ENCODE peak calls at places on chromosomes 1 and 21, in five cellular contexts. One of them, this sample, is unnamed.
A peak's percentile ranks its signal among the peaks of the same experiment; 100 is the strongest.

GRCh38 chr1:42939216-42939615 is 19.5 kb downstream of the SLC2A1 start:
- DNase-seq in left ventricle myocardium inferior: no peak
- DNase-seq in esophagus muscularis mucosa: no peak
- DNase-seq in heart right ventricle: no peak
- DNase-seq in HAP-1: no peak
- DNase-seq in this sample: no peak

GRCh38 chr1:184210822-184211221 is 159.3 kb downstream of the TSEN15 start:
- DNase-seq in left ventricle myocardium inferior: no peak
- DNase-seq in esophagus muscularis mucosa: peak; percentile 34
- DNase-seq in heart right ventricle: no peak
- DNase-seq in HAP-1: no peak
- DNase-seq in this sample: no peak

GRCh38 chr1:202214089-202214843 is 20.7 kb downstream of the LGR6 start:
- DNase-seq in left ventricle myocardium inferior: no peak
- DNase-seq in esophagus muscularis mucosa: no peak
- DNase-seq in heart right ventricle: no peak
- DNase-seq in HAP-1: peak; percentile 53
- DNase-seq in this sample: no peak

GRCh38 chr1:87983841-87984240 is 655.2 kb downstream of the LMO4 start:
- DNase-seq in left ventricle myocardium inferior: no peak
- DNase-seq in esophagus muscularis mucosa: no peak
- DNase-seq in heart right ventricle: no peak
- DNase-seq in HAP-1: no peak
- DNase-seq in this sample: no peak

GRCh38 chr1:91712981-91713841 is 172.7 kb downstream of the TGFBR3 start:
- DNase-seq in left ventricle myocardium inferior: peak; percentile 69
- DNase-seq in esophagus muscularis mucosa: peak; percentile 94
- DNase-seq in heart right ventricle: peak; percentile 67
- DNase-seq in HAP-1: no peak
- DNase-seq in this sample: no peak

GRCh38 chr21:32889596-32889995 is 118.0 kb upstream of the PAXBP1 start:
- DNase-seq in left ventricle myocardium inferior: no peak
- DNase-seq in esophagus muscularis mucosa: no peak
- DNase-seq in heart right ventricle: no peak
- DNase-seq in HAP-1: no peak
- DNase-seq in this sample: no peak

GRCh38 chr1:226697151-226697575 is 41.9 kb downstream of the ITPKB start:
- DNase-seq in left ventricle myocardium inferior: no peak
- DNase-seq in esophagus muscularis mucosa: no peak
- DNase-seq in heart right ventricle: no peak
- DNase-seq in HAP-1: no peak
- DNase-seq in this sample: no peak

GRCh38 chr1:33439662-33440061 is 8.8 kb upstream of the PHC2 start:
- DNase-seq in left ventricle myocardium inferior: no peak
- DNase-seq in esophagus muscularis mucosa: peak; percentile 47
- DNase-seq in heart right ventricle: no peak
- DNase-seq in HAP-1: no peak
- DNase-seq in this sample: no peak

GRCh38 chr1:209364716-209365115 is 218.8 kb upstream of the CAMK1G start:
- DNase-seq in left ventricle myocardium inferior: no peak
- DNase-seq in esophagus muscularis mucosa: no peak
- DNase-seq in heart right ventricle: no peak
- DNase-seq in HAP-1: peak; percentile 19
- DNase-seq in this sample: no peak

GRCh38 chr1:103160281-103160680 is 52.0 kb upstream of the COL11A1 start:
- DNase-seq in left ventricle myocardium inferior: no peak
- DNase-seq in esophagus muscularis mucosa: no peak
- DNase-seq in heart right ventricle: no peak
- DNase-seq in HAP-1: no peak
- DNase-seq in this sample: no peak

GRCh38 chr1:221878134-221878533 is 136.2 kb upstream of the DUSP10 start:
- DNase-seq in left ventricle myocardium inferior: no peak
- DNase-seq in esophagus muscularis mucosa: no peak
- DNase-seq in heart right ventricle: no peak
- DNase-seq in HAP-1: no peak
- DNase-seq in this sample: no peak

GRCh38 chr1:8584316-8584715 is 233.1 kb downstream of the RERE start:
- DNase-seq in left ventricle myocardium inferior: no peak
- DNase-seq in esophagus muscularis mucosa: peak; percentile 26
- DNase-seq in heart right ventricle: no peak
- DNase-seq in HAP-1: no peak
- DNase-seq in this sample: no peak

GRCh38 chr1:8586438-8586837 is 231.0 kb downstream of the RERE start:
- DNase-seq in left ventricle myocardium inferior: no peak
- DNase-seq in esophagus muscularis mucosa: no peak
- DNase-seq in heart right ventricle: no peak
- DNase-seq in HAP-1: no peak
- DNase-seq in this sample: no peak

GRCh38 chr1:8589571-8589970 is 227.9 kb downstream of the RERE start:
- DNase-seq in left ventricle myocardium inferior: no peak
- DNase-seq in esophagus muscularis mucosa: no peak
- DNase-seq in heart right ventricle: no peak
- DNase-seq in HAP-1: no peak
- DNase-seq in this sample: no peak

GRCh38 chr1:8590696-8591351 is 226.6 kb downstream of the RERE start:
- DNase-seq in left ventricle myocardium inferior: no peak
- DNase-seq in esophagus muscularis mucosa: no peak
- DNase-seq in heart right ventricle: no peak
- DNase-seq in HAP-1: no peak
- DNase-seq in this sample: no peak

DNA sequence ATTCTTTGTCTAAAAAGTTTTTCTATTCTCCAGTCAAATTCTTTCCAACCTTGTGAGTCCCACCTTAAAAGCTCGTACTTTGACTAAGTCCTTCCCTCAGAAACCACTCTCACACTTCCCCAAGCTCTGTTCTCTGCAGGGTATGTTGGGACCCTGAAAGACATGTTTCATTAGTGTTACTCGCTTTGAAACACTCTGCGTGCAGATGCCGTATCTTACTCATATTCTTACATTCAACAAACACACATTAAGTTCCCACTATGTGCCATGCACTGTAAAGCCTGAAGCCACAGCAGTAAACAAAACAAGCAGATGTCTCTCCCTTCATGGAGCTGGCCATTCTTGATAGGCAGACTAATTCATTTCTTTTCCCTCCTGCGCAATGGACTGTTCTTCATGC is 229.7 kb downstream of the RERE start:
- DNase-seq in left ventricle myocardium inferior: no peak
- DNase-seq in esophagus muscularis mucosa: no peak
- DNase-seq in heart right ventricle: no peak
- DNase-seq in HAP-1: no peak
- DNase-seq in this sample: no peak
- H3K9me3 ChIP-seq in left ventricle myocardium inferior: no peaks in the 10 kb centered on the region
- H3K9me3 ChIP-seq in esophagus muscularis mucosa: no peaks in the 10 kb centered on the region
- H3K9me3 ChIP-seq in heart right ventricle: no peaks in the 10 kb centered on the region
- H3K9me3 ChIP-seq in HAP-1: no peaks in the 10 kb centered on the region
- H3K9me3 ChIP-seq in this sample: no peaks in the 10 kb centered on the region

GRCh38 chr1:5525597-5526384 is 466.4 kb downstream of the NPHP4 start:
- DNase-seq in left ventricle myocardium inferior: no peak
- DNase-seq in esophagus muscularis mucosa: peak; percentile 85
- DNase-seq in heart right ventricle: no peak
- DNase-seq in HAP-1: no peak
- DNase-seq in this sample: no peak

GRCh38 chr1:5526822-5527551 is 465.2 kb downstream of the NPHP4 start:
- DNase-seq in left ventricle myocardium inferior: no peak
- DNase-seq in esophagus muscularis mucosa: peak; percentile 89
- DNase-seq in heart right ventricle: no peak
- DNase-seq in HAP-1: no peak
- DNase-seq in this sample: no peak

GRCh38 chr1:5522605-5523145 is 469.6 kb downstream of the NPHP4 start:
- DNase-seq in left ventricle myocardium inferior: no peak
- DNase-seq in esophagus muscularis mucosa: peak; percentile 62
- DNase-seq in heart right ventricle: no peak
- DNase-seq in HAP-1: no peak
- DNase-seq in this sample: no peak

GRCh38 chr1:5526385-5526750 is 465.9 kb downstream of the NPHP4 start:
- DNase-seq in left ventricle myocardium inferior: no peak
- DNase-seq in esophagus muscularis mucosa: peak; percentile 80
- DNase-seq in heart right ventricle: no peak
- DNase-seq in HAP-1: no peak
- DNase-seq in this sample: no peak
- H3K9me3 ChIP-seq in left ventricle myocardium inferior: peaks cover 16% of the 10 kb centered on the region
- H3K9me3 ChIP-seq in esophagus muscularis mucosa: peaks cover 14% of the 10 kb centered on the region
- H3K9me3 ChIP-seq in heart right ventricle: no peaks in the 10 kb centered on the region
- H3K9me3 ChIP-seq in HAP-1: no peaks in the 10 kb centered on the region
- H3K9me3 ChIP-seq in this sample: no peaks in the 10 kb centered on the region

GRCh38 chr1:4600615-4601460 is 53.6 kb upstream of the AJAP1 start:
- DNase-seq in left ventricle myocardium inferior: no peak
- DNase-seq in esophagus muscularis mucosa: no peak
- DNase-seq in heart right ventricle: no peak
- DNase-seq in HAP-1: no peak
- DNase-seq in this sample: no peak

GRCh38 chr1:4599521-4599920 is 54.9 kb upstream of the AJAP1 start:
- DNase-seq in left ventricle myocardium inferior: no peak
- DNase-seq in esophagus muscularis mucosa: no peak
- DNase-seq in heart right ventricle: no peak
- DNase-seq in HAP-1: no peak
- DNase-seq in this sample: no peak

GRCh38 chr1:4598561-4598960 is 55.8 kb upstream of the AJAP1 start:
- DNase-seq in left ventricle myocardium inferior: no peak
- DNase-seq in esophagus muscularis mucosa: no peak
- DNase-seq in heart right ventricle: no peak
- DNase-seq in HAP-1: no peak
- DNase-seq in this sample: no peak

GRCh38 chr1:4601986-4602385 is 52.4 kb upstream of the AJAP1 start:
- DNase-seq in left ventricle myocardium inferior: no peak
- DNase-seq in esophagus muscularis mucosa: no peak
- DNase-seq in heart right ventricle: no peak
- DNase-seq in HAP-1: no peak
- DNase-seq in this sample: no peak

DNA sequence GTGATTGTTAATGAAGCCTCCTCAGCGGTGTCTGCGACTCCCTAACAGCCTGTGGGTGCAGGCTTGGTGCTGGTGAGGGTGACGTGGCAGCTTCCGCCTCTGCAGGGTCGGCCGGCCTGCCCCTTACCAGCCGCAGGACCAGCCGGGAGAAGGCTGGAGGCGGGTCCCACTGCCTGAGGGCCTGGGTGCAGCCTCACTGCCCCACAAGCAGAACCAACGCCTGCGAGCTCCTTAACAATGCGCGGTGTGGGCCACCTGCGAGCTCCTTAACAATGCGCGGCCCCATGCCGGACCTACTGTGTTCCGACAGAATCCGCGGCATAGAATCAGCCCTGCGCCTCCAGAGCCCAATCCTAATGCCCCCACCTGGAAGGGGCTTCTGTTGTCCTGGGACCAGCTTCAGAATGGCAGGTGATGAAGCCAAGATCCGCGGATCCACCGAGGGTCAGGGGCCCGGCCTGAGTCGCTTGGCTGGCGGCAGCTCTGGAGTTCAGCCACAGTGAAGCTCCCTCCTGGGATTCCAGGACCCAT is 54.4 kb upstream of the AJAP1 start:
- DNase-seq in left ventricle myocardium inferior: no peak
- DNase-seq in esophagus muscularis mucosa: no peak
- DNase-seq in heart right ventricle: no peak
- DNase-seq in HAP-1: no peak
- DNase-seq in this sample: no peak
- H3K9me3 ChIP-seq in left ventricle myocardium inferior: no peaks in the 10 kb centered on the region
- H3K9me3 ChIP-seq in esophagus muscularis mucosa: no peaks in the 10 kb centered on the region
- H3K9me3 ChIP-seq in heart right ventricle: no peaks in the 10 kb centered on the region
- H3K9me3 ChIP-seq in HAP-1: no peaks in the 10 kb centered on the region
- H3K9me3 ChIP-seq in this sample: no peaks in the 10 kb centered on the region

GRCh38 chr1:248779350-248779749 is 23.8 kb upstream of the LYPD8 start:
- DNase-seq in left ventricle myocardium inferior: no peak
- DNase-seq in esophagus muscularis mucosa: no peak
- DNase-seq in heart right ventricle: no peak
- DNase-seq in HAP-1: no peak
- DNase-seq in this sample: no peak

GRCh38 chr1:248775496-248775895 is 19.9 kb upstream of the LYPD8 start:
- DNase-seq in left ventricle myocardium inferior: no peak
- DNase-seq in esophagus muscularis mucosa: no peak
- DNase-seq in heart right ventricle: no peak
- DNase-seq in HAP-1: no peak
- DNase-seq in this sample: no peak
- H3K9me3 ChIP-seq in left ventricle myocardium inferior: peaks cover 17% of the 10 kb centered on the region
- H3K9me3 ChIP-seq in esophagus muscularis mucosa: peaks cover 14% of the 10 kb centered on the region
- H3K9me3 ChIP-seq in heart right ventricle: no peaks in the 10 kb centered on the region
- H3K9me3 ChIP-seq in HAP-1: no peaks in the 10 kb centered on the region
- H3K9me3 ChIP-seq in this sample: peaks cover 2% of the 10 kb centered on the region